ENCODE peak calls at places on chromosome 18, in four cellular contexts. One of them, this sample, is unnamed.

GRCh38 chr18:25759111-25759510 is 331.3 kb downstream of the SS18 start:
- DNase-seq in WERI-Rb-1: no peak
- DNase-seq in astrocyte of the spinal cord: peak
- DNase-seq in fibroblast of the aortic adventitia: peak
- DNase-seq in this sample: no peak

GRCh38 chr18:31646332-31646822 is 38.0 kb downstream of the B4GALT6 start:
- DNase-seq in WERI-Rb-1: no peak
- DNase-seq in astrocyte of the spinal cord: no peak
- DNase-seq in fibroblast of the aortic adventitia: no peak
- DNase-seq in this sample: no peak

GRCh38 chr18:51039138-51040112 is 9.4 kb downstream of the SMAD4 start:
- DNase-seq in WERI-Rb-1: no peak
- DNase-seq in astrocyte of the spinal cord: peak
- DNase-seq in fibroblast of the aortic adventitia: peak
- DNase-seq in this sample: peak

GRCh38 chr18:37520508-37520907 is 45.1 kb downstream of the CELF4 start:
- DNase-seq in WERI-Rb-1: peak
- DNase-seq in astrocyte of the spinal cord: no peak
- DNase-seq in fibroblast of the aortic adventitia: no peak
- DNase-seq in this sample: no peak

GRCh38 chr18:74131124-74131523 is 16.5 kb downstream of the FBXO15 start:
- DNase-seq in WERI-Rb-1: no peak
- DNase-seq in astrocyte of the spinal cord: no peak
- DNase-seq in fibroblast of the aortic adventitia: no peak
- DNase-seq in this sample: no peak

GRCh38 chr18:67805261-67805660 is 288.7 kb upstream of the DSEL start:
- DNase-seq in WERI-Rb-1: peak
- DNase-seq in astrocyte of the spinal cord: peak
- DNase-seq in fibroblast of the aortic adventitia: no peak
- DNase-seq in this sample: no peak

GRCh38 chr18:24234330-24234729 is 95.5 kb downstream of the CABYR start:
- DNase-seq in WERI-Rb-1: no peak
- DNase-seq in astrocyte of the spinal cord: no peak
- DNase-seq in fibroblast of the aortic adventitia: peak
- DNase-seq in this sample: peak

GRCh38 chr18:10402876-10403559 is 51.4 kb upstream of the APCDD1 start:
- DNase-seq in WERI-Rb-1: no peak
- DNase-seq in astrocyte of the spinal cord: no peak
- DNase-seq in fibroblast of the aortic adventitia: no peak
- DNase-seq in this sample: no peak

GRCh38 chr18:11259421-11259820 is 110.1 kb upstream of the PIEZO2 start:
- DNase-seq in WERI-Rb-1: no peak
- DNase-seq in astrocyte of the spinal cord: no peak
- DNase-seq in fibroblast of the aortic adventitia: no peak
- DNase-seq in this sample: no peak

GRCh38 chr18:55179460-55180195 is 220.4 kb upstream of the CCDC68 start:
- DNase-seq in WERI-Rb-1: no peak
- DNase-seq in astrocyte of the spinal cord: peak
- DNase-seq in fibroblast of the aortic adventitia: peak
- DNase-seq in this sample: peak

GRCh38 chr18:58896734-58897508 is 32.2 kb downstream of the ZNF532 start:
- DNase-seq in WERI-Rb-1: peak
- DNase-seq in astrocyte of the spinal cord: no peak
- DNase-seq in fibroblast of the aortic adventitia: no peak
- DNase-seq in this sample: no peak

GRCh38 chr18:61731693-61732376 is 161.0 kb downstream of the RNF152 start:
- DNase-seq in WERI-Rb-1: no peak
- DNase-seq in astrocyte of the spinal cord: no peak
- DNase-seq in fibroblast of the aortic adventitia: peak
- DNase-seq in this sample: peak

GRCh38 chr18:63178526-63178880 is 141.1 kb downstream of the BCL2 start:
- DNase-seq in WERI-Rb-1: no peak
- DNase-seq in astrocyte of the spinal cord: no peak
- DNase-seq in fibroblast of the aortic adventitia: no peak
- DNase-seq in this sample: peak

GRCh38 chr18:63179422-63179821 is 140.1 kb downstream of the BCL2 start:
- DNase-seq in WERI-Rb-1: no peak
- DNase-seq in astrocyte of the spinal cord: no peak
- DNase-seq in fibroblast of the aortic adventitia: no peak
- DNase-seq in this sample: no peak

GRCh38 chr18:63177259-63177658 is 142.3 kb downstream of the BCL2 start:
- DNase-seq in WERI-Rb-1: no peak
- DNase-seq in astrocyte of the spinal cord: no peak
- DNase-seq in fibroblast of the aortic adventitia: no peak
- DNase-seq in this sample: no peak

GRCh38 chr18:63180333-63180732 is 139.2 kb downstream of the BCL2 start:
- DNase-seq in WERI-Rb-1: no peak
- DNase-seq in astrocyte of the spinal cord: no peak
- DNase-seq in fibroblast of the aortic adventitia: no peak
- DNase-seq in this sample: no peak

GRCh38 chr18:63177822-63178525 is 141.6 kb downstream of the BCL2 start:
- DNase-seq in WERI-Rb-1: no peak
- DNase-seq in astrocyte of the spinal cord: no peak
- DNase-seq in fibroblast of the aortic adventitia: no peak
- DNase-seq in this sample: no peak
- TF ChIP-seq CTCF in WERI-Rb-1: no peak
- TF ChIP-seq CTCF in astrocyte of the spinal cord: no peak
- TF ChIP-seq CTCF in fibroblast of the aortic adventitia: no peak
- TF ChIP-seq CTCF in this sample: no peak

GRCh38 chr18:7116832-7117389 is 686 bp downstream of the LAMA1 start:
- DNase-seq in WERI-Rb-1: peak
- DNase-seq in astrocyte of the spinal cord: peak
- DNase-seq in fibroblast of the aortic adventitia: no peak
- DNase-seq in this sample: no peak
- H3K4me3 ChIP-seq in WERI-Rb-1: peak
- H3K4me3 ChIP-seq in astrocyte of the spinal cord: peak
- H3K4me3 ChIP-seq in fibroblast of the aortic adventitia: peak
- H3K4me3 ChIP-seq in this sample: peak

GRCh38 chr18:27787543-27787942 is 389.4 kb downstream of the CDH2 start:
- DNase-seq in WERI-Rb-1: no peak
- DNase-seq in astrocyte of the spinal cord: no peak
- DNase-seq in fibroblast of the aortic adventitia: no peak
- DNase-seq in this sample: no peak

GRCh38 chr18:27785815-27786537 is 391.0 kb downstream of the CDH2 start:
- DNase-seq in WERI-Rb-1: peak
- DNase-seq in astrocyte of the spinal cord: no peak
- DNase-seq in fibroblast of the aortic adventitia: no peak
- DNase-seq in this sample: no peak

GRCh38 chr18:27793013-27793412 is 383.9 kb downstream of the CDH2 start:
- DNase-seq in WERI-Rb-1: no peak
- DNase-seq in astrocyte of the spinal cord: no peak
- DNase-seq in fibroblast of the aortic adventitia: no peak
- DNase-seq in this sample: no peak

GRCh38 chr18:27794527-27794926 is 382.4 kb downstream of the CDH2 start:
- DNase-seq in WERI-Rb-1: no peak
- DNase-seq in astrocyte of the spinal cord: no peak
- DNase-seq in fibroblast of the aortic adventitia: no peak
- DNase-seq in this sample: no peak

GRCh38 chr18:27789406-27789805 is 387.5 kb downstream of the CDH2 start:
- DNase-seq in WERI-Rb-1: no peak
- DNase-seq in astrocyte of the spinal cord: no peak
- DNase-seq in fibroblast of the aortic adventitia: no peak
- DNase-seq in this sample: no peak
- TF ChIP-seq CTCF in WERI-Rb-1: no peak
- TF ChIP-seq CTCF in astrocyte of the spinal cord: no peak
- TF ChIP-seq CTCF in fibroblast of the aortic adventitia: no peak
- TF ChIP-seq CTCF in this sample: no peak

GRCh38 chr18:45107425-45107824 is 426.7 kb downstream of the SETBP1 start:
- DNase-seq in WERI-Rb-1: no peak
- DNase-seq in astrocyte of the spinal cord: peak
- DNase-seq in fibroblast of the aortic adventitia: peak
- DNase-seq in this sample: peak

GRCh38 chr18:45103319-45104070 is 422.8 kb downstream of the SETBP1 start:
- DNase-seq in WERI-Rb-1: no peak
- DNase-seq in astrocyte of the spinal cord: no peak
- DNase-seq in fibroblast of the aortic adventitia: no peak
- DNase-seq in this sample: no peak

GRCh38 chr18:45106331-45106774 is 425.7 kb downstream of the SETBP1 start:
- DNase-seq in WERI-Rb-1: no peak
- DNase-seq in astrocyte of the spinal cord: peak
- DNase-seq in fibroblast of the aortic adventitia: peak
- DNase-seq in this sample: peak

GRCh38 chr18:45104071-45104440 is 423.4 kb downstream of the SETBP1 start:
- DNase-seq in WERI-Rb-1: no peak
- DNase-seq in astrocyte of the spinal cord: no peak
- DNase-seq in fibroblast of the aortic adventitia: no peak
- DNase-seq in this sample: no peak

GRCh38 chr18:45102863-45103262 is 422.2 kb downstream of the SETBP1 start:
- DNase-seq in WERI-Rb-1: no peak
- DNase-seq in astrocyte of the spinal cord: no peak
- DNase-seq in fibroblast of the aortic adventitia: no peak
- DNase-seq in this sample: no peak
- H3K4me3 ChIP-seq in WERI-Rb-1: no peak
- H3K4me3 ChIP-seq in astrocyte of the spinal cord: no peak
- H3K4me3 ChIP-seq in fibroblast of the aortic adventitia: no peak
- H3K4me3 ChIP-seq in this sample: no peak

GRCh38 chr18:45851196-45851925 is 25.9 kb downstream of the SIGLEC15 start:
- DNase-seq in WERI-Rb-1: no peak
- DNase-seq in astrocyte of the spinal cord: no peak
- DNase-seq in fibroblast of the aortic adventitia: peak
- DNase-seq in this sample: no peak

GRCh38 chr18:45852631-45853030 is 27.2 kb downstream of the SIGLEC15 start:
- DNase-seq in WERI-Rb-1: no peak
- DNase-seq in astrocyte of the spinal cord: no peak
- DNase-seq in fibroblast of the aortic adventitia: no peak
- DNase-seq in this sample: no peak

GRCh38 chr18:45847119-45847518 is 21.6 kb downstream of the SIGLEC15 start:
- DNase-seq in WERI-Rb-1: no peak
- DNase-seq in astrocyte of the spinal cord: peak
- DNase-seq in fibroblast of the aortic adventitia: no peak
- DNase-seq in this sample: no peak

GRCh38 chr18:45849529-45849928 is 24.1 kb downstream of the SIGLEC15 start:
- DNase-seq in WERI-Rb-1: no peak
- DNase-seq in astrocyte of the spinal cord: no peak
- DNase-seq in fibroblast of the aortic adventitia: no peak
- DNase-seq in this sample: no peak

GRCh38 chr18:45850021-45850420 is 24.5 kb downstream of the SIGLEC15 start:
- DNase-seq in WERI-Rb-1: peak
- DNase-seq in astrocyte of the spinal cord: no peak
- DNase-seq in fibroblast of the aortic adventitia: no peak
- DNase-seq in this sample: peak
- TF ChIP-seq CTCF in WERI-Rb-1: peak
- TF ChIP-seq CTCF in astrocyte of the spinal cord: peak
- TF ChIP-seq CTCF in fibroblast of the aortic adventitia: peak
- TF ChIP-seq CTCF in this sample: peak

GRCh38 chr18:3930126-3931012 is 480.4 kb downstream of the TGIF1 start:
- DNase-seq in WERI-Rb-1: no peak
- DNase-seq in astrocyte of the spinal cord: no peak
- DNase-seq in fibroblast of the aortic adventitia: peak
- DNase-seq in this sample: no peak
- H3K4me3 ChIP-seq in WERI-Rb-1: no peak
- H3K4me3 ChIP-seq in astrocyte of the spinal cord: no peak
- H3K4me3 ChIP-seq in fibroblast of the aortic adventitia: no peak
- H3K4me3 ChIP-seq in this sample: no peak

This sample was measured in fibroblast of pulmonary artery.